ENCODE peak calls at places on chromosome 7, in six cellular contexts. R, E, C, O, K and W are unnamed samples.

GRCh38 chr7:137751361-137752009 is 95.3 kb downstream of the DGKI start:
- DNase-seq in O (no peak), R (no peak), K (no peak), C (no peak), E (no peak), W (no peak)

GRCh38 chr7:116395125-116395791 is 104.3 kb upstream of the CAV2 start:
- DNase-seq in O (no peak), C (no peak), R (no peak), K (no peak), E (no peak), W (no peak)

GRCh38 chr7:37782166-37782565 is 66.2 kb upstream of the NME8 start:
- DNase-seq in R (no peak), K (no peak), E (no peak), C (no peak), O (peak; percentile 8), W (no peak)

GRCh38 chr7:123352226-123352550 is 152.4 kb upstream of the SLC13A1 start:
- DNase-seq in E (no peak), R (no peak), K (no peak), O (no peak), C (no peak), W (no peak)

GRCh38 chr7:18541871-18542212 is 46.3 kb downstream of the HDAC9 start:
- DNase-seq in R (no peak), C (no peak), E (no peak), O (no peak), K (no peak), W (no peak)

GRCh38 chr7:4731803-4732202 is 43.6 kb upstream of the AP5Z1 start:
- DNase-seq in C (no peak), E (no peak), O (no peak), K (no peak), R (no peak), W (no peak)

GRCh38 chr7:28258240-28258639 is 77.6 kb upstream of the JAZF1 start:
- DNase-seq in O (no peak), E (no peak), K (no peak), C (no peak), R (no peak), W (no peak)

GRCh38 chr7:56447864-56448693 is 331.9 kb upstream of the NUPR2 start:
- DNase-seq in K (peak; percentile 47), E (no peak), C (no peak), O (no peak), R (peak; percentile 26), W (no peak)

GRCh38 chr7:107690611-107691010 is 30.0 kb downstream of the SLC26A4 start:
- DNase-seq in R (no peak), K (no peak), O (no peak), C (no peak), E (no peak), W (no peak)

GRCh38 chr7:128215739-128216138 is 25.3 kb upstream of the LEP start:
- DNase-seq in C (no peak), K (no peak), E (no peak), R (no peak), O (no peak), W (no peak)

GRCh38 chr7:10469476-10469875 is 504.2 kb upstream of the PHF14 start:
- DNase-seq in O (no peak), C (no peak), R (no peak), K (no peak), E (no peak), W (no peak)

GRCh38 chr7:107014381-107015023 is 30.0 kb upstream of the PRKAR2B start:
- DNase-seq in O (no peak), E (no peak), R (no peak), K (no peak), C (no peak), W (no peak)

GRCh38 chr7:108104324-108104723 is 25.8 kb downstream of the LAMB4 start:
- DNase-seq in R (peak; percentile 38), O (no peak), C (no peak), E (no peak), K (peak; percentile 41), W (no peak)

GRCh38 chr7:4739528-4739992 is 35.9 kb upstream of the AP5Z1 start:
- DNase-seq in C (no peak), K (peak; percentile 60), E (peak; percentile 52), R (no peak), O (peak; percentile 72), W (peak; percentile 50)

GRCh38 chr7:7119668-7120208 is 62.6 kb upstream of the C1GALT1 start:
- DNase-seq in E (no peak), C (no peak), R (no peak), O (no peak), K (no peak), W (no peak)

GRCh38 chr7:44043902-44044301 is 600 bp upstream of the DBNL start:
- DNase-seq in R (no peak), O (no peak), K (no peak), E (no peak), C (no peak), W (no peak)

GRCh38 chr7:12712236-12712635 is 24.8 kb downstream of the ARL4A start:
- DNase-seq in R (no peak), E (no peak), K (no peak), C (no peak), O (no peak), W (no peak)

GRCh38 chr7:94222516-94222915 is 172.2 kb upstream of the COL1A2 start:
- DNase-seq in K (no peak), C (no peak), R (no peak), O (no peak), E (no peak), W (no peak)

GRCh38 chr7:131289051-131289450 is 38.6 kb upstream of the MKLN1 start:
- DNase-seq in K (no peak), C (no peak), E (no peak), O (no peak), R (no peak), W (no peak)

GRCh38 chr7:157473051-157473569 is 136.3 kb downstream of the DNAJB6 start:
- DNase-seq in E (no peak), K (no peak), O (no peak), C (no peak), R (no peak), W (no peak)

GRCh38 chr7:156673454-156673853 is 32.9 kb downstream of the RNF32 start:
- DNase-seq in R (no peak), C (no peak), O (no peak), E (no peak), K (no peak), W (no peak)

GRCh38 chr7:33388332-33388731 is 259.0 kb downstream of the BBS9 start:
- DNase-seq in K (no peak), E (no peak), C (no peak), O (no peak), R (no peak), W (no peak)

GRCh38 chr7:45185028-45185863 is 27.7 kb downstream of the RAMP3 start:
- DNase-seq in O (no peak), C (no peak), E (no peak), K (no peak), R (no peak), W (no peak)

GRCh38 chr7:636396-636795 is 90.1 kb upstream of the DNAAF5 start:
- DNase-seq in E (peak; percentile 35), C (peak; percentile 50), O (peak; percentile 48), R (no peak), K (no peak), W (peak; percentile 46)

GRCh38 chr7:2796358-2797352 is 47.5 kb downstream of the GNA12 start:
- DNase-seq in E (no peak), K (peak; percentile 83), R (peak; percentile 76), C (no peak), O (peak; percentile 46), W (no peak)

GRCh38 chr7:132919776-132920175 is 162.1 kb downstream of the CHCHD3 start:
- DNase-seq in C (no peak), K (no peak), R (no peak), O (no peak), E (no peak), W (no peak)

GRCh38 chr7:16916111-16916639 is 34.4 kb upstream of the AGR3 start:
- DNase-seq in R (no peak), C (no peak), O (no peak), E (no peak), K (no peak), W (no peak)

GRCh38 chr7:157003445-157004049 is 6.9 kb downstream of the MNX1 start:
- DNase-seq in C (no peak), O (no peak), R (no peak), K (no peak), E (no peak), W (no peak)

GRCh38 chr7:67947191-67947590 is 950.6 kb downstream of the TYW1 start:
- DNase-seq in E (no peak), C (no peak), K (no peak), O (no peak), R (no peak), W (no peak)

GRCh38 chr7:152402384-152403250 is 33.2 kb downstream of the KMT2C start:
- DNase-seq in K (no peak), O (no peak), C (no peak), E (no peak), R (no peak), W (no peak)

GRCh38 chr7:130397056-130397455 is 16.8 kb downstream of the CPA1 start:
- DNase-seq in E (no peak), K (no peak), R (no peak), O (no peak), C (no peak), W (no peak)

GRCh38 chr7:139088268-139088667 is 21.3 kb downstream of the ZC3HAV1 start:
- DNase-seq in K (no peak), C (no peak), O (no peak), R (no peak), E (no peak), W (no peak)

GRCh38 chr7:50748472-50748871 is 34.2 kb downstream of the GRB10 start:
- DNase-seq in E (no peak), K (no peak), O (no peak), R (no peak), C (no peak), W (no peak)

GRCh38 chr7:143229054-143229790 is 7.4 kb downstream of the TAS2R40 start:
- DNase-seq in K (no peak), E (no peak), R (no peak), O (peak; percentile 64), C (no peak), W (no peak)